ENCODE peak calls at places on chromosomes 1 and 21, in five cellular contexts. E is IMR-90, Y is mesenchymal stem cell, Q is H9, X is H1. K is an unnamed sample. For H3K27me3, the result is how much of the 10 kb centered on the place peaks cover.

GRCh38 chr1:232988572-232989040 is 38.2 kb downstream of the NTPCR start:
- DNase-seq in E (peak), Y (no peak), Q (no peak), X (no peak), K (no peak)

GRCh38 chr1:185292237-185292636 is 24.8 kb downstream of the IVNS1ABP start:
- DNase-seq in E (no peak), Y (no peak), Q (no peak), X (no peak), K (no peak)

GRCh38 chr1:167328762-167329483 is 108.2 kb downstream of the POU2F1 start:
- DNase-seq in E (peak), Y (no peak), Q (peak), X (no peak), K (no peak)

GRCh38 chr1:44531785-44532566 is 126.9 kb downstream of the RNF220 start:
- DNase-seq in E (peak), Y (peak), Q (no peak), X (no peak), K (no peak)

GRCh38 chr21:46555678-46556077 is 49.2 kb downstream of the S100B start:
- DNase-seq in E (no peak), Y (no peak), Q (no peak), X (no peak), K (no peak)

GRCh38 chr1:161019767-161020572 is 982 bp downstream of the F11R start:
- DNase-seq in E (no peak), Y (no peak), Q (no peak), X (no peak), K (peak)

GRCh38 chr1:226126824-226127591 is 59.5 kb downstream of the ACBD3 start:
- DNase-seq in E (no peak), Y (no peak), Q (no peak), X (no peak), K (no peak)

GRCh38 chr1:64357376-64357775 is 112.6 kb upstream of the CACHD1 start:
- DNase-seq in E (no peak), Y (no peak), Q (peak), X (no peak), K (no peak)

DNA sequence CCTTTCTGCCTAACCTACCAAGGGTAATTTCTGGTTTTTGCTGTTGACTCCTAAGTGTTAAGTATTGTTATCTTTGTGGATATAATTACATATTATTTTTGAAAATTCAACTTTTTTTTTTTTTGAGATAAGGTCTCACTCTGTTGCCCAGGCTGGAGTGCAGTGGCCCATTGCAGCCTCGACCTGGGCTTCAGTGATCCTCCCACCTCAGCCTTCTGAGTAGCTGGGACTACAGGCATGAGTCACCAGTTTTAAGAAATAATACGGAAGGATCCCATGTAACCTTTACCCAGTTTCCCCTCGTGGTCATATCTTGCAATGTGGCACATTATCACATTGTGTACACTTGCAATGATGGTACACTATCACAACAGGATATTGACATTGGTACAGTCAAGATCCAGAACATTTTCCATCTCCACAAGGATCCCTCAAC is 3.1 kb downstream of the CHD1L start:
- DNase-seq in E (no peak), Y (no peak), Q (no peak), X (no peak), K (no peak)
- H2BK15ac ChIP-seq in E (no peak), Y (no peak), Q (no peak), X (no peak), K (no peak)

GRCh38 chr1:24558455-24558854 is 2.6 kb downstream of the NCMAP start:
- DNase-seq in E (no peak), Y (no peak), Q (no peak), X (no peak), K (no peak)

GRCh38 chr1:24557711-24558121 is 1.8 kb downstream of the NCMAP start:
- DNase-seq in E (no peak), Y (peak), Q (no peak), X (no peak), K (no peak)

GRCh38 chr1:24557220-24557619 is 1.3 kb downstream of the NCMAP start:
- DNase-seq in E (no peak), Y (no peak), Q (no peak), X (no peak), K (no peak)

GRCh38 chr1:24560361-24560760 is 4.5 kb downstream of the NCMAP start:
- DNase-seq in E (no peak), Y (no peak), Q (no peak), X (no peak), K (no peak)

DNA sequence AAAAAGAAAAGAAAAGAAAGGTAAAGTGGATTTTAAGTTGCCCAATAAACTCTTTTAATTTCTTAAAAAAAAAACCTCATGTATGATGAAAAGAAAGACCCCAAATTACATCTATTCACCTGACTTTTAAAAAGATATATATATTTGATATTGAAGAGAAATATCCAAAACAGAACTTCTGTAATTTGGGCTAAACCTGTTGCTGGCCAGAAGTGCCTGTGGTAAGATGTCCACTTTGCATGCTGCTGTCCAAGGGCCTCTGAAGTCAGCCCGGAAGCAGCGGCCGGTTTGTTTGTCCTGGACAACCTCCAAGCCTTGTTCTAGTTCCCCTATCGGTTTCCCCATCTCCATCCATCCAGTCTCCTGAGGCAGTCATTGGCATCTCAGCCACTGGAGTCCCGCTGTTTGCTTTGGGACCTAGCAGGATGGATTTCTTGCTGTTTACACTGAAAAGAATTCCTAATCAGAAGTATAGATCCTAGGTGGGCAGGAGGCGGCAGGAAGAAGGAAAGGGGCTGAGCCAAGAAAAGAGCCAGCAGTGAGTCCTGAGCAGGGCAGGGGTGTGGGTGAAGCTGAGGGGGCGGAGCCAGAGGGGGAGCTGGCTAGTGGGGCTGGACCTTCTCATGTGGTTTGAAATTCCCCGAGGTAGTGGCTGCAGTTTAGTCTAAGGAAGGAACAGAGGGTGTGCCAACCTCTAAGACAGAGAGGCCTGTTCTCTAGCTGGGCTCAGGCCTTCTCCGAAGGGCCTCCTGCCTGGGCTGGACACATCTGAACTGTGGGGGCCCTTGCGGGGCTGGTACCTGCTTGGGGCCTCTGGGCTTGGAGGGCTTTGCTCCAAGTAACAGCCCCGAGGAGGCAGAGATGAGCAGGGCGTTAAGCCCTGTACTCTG is 3.3 kb downstream of the NCMAP start:
- DNase-seq in E (peak), Y (peak), Q (peak), X (no peak), K (no peak)
- H3K27me3 ChIP-seq in E (under half), Y (half or more), Q (under half), X (under half), K (under half)

GRCh38 chr1:8211251-8211619 is 106.7 kb upstream of the SLC45A1 start:
- DNase-seq in E (no peak), Y (no peak), Q (no peak), X (no peak), K (no peak)
- H3K14ac ChIP-seq in E (peak), Y (peak), Q (no peak), X (no peak), K (no peak)

GRCh38 chr1:193413376-193413775 is 227.0 kb upstream of the B3GALT2 start:
- DNase-seq in E (no peak), Y (no peak), Q (no peak), X (no peak), K (no peak)

GRCh38 chr1:193417945-193418744 is 231.7 kb upstream of the B3GALT2 start:
- DNase-seq in E (peak), Y (peak), Q (no peak), X (no peak), K (no peak)

GRCh38 chr1:193418745-193419058 is 232.3 kb upstream of the B3GALT2 start:
- DNase-seq in E (no peak), Y (no peak), Q (no peak), X (no peak), K (no peak)

GRCh38 chr1:193417420-193417819 is 231.0 kb upstream of the B3GALT2 start:
- DNase-seq in E (peak), Y (peak), Q (no peak), X (no peak), K (no peak)

DNA sequence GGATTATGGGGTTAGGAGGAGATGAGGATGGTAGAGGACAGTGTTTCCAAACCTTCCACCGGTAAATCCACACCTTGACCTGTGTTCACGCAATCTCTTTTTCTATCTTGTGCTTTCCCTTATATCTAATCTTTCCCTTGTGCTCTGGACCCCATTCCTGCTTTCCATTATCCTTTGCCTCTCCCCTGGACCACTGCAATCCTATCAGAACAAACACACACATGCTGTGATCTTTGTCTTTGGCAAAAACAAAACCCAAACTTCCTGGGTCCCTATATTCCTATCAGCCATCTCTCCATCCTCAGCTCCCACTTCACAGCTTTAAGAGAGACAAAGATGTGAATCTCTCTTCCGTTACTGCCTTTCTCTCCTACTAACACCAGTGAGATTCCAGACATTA is 229.8 kb upstream of the B3GALT2 start:
- DNase-seq in E (no peak), Y (no peak), Q (no peak), X (no peak), K (no peak)
- H2BK15ac ChIP-seq in E (no peak), Y (no peak), Q (no peak), X (no peak), K (no peak)

GRCh38 chr1:3618576-3618903 is 6.3 kb upstream of the TPRG1L start:
- DNase-seq in E (no peak), Y (no peak), Q (peak), X (no peak), K (no peak)
- H3K27me3 ChIP-seq in E (under half), Y (under half), Q (under half), X (under half), K (under half)

GRCh38 chr1:109910963-109911798 is 532 bp downstream of the CSF1 start:
- DNase-seq in E (no peak), Y (peak), Q (peak), X (no peak), K (peak)
- H3K14ac ChIP-seq in E (peak), Y (peak), Q (peak), X (no peak), K (peak)